ENCODE peak calls at places on chromosomes 13 and 19, in ten cellular contexts. W, K, N, H, X, R, C, U, B and V are unnamed samples.

GRCh38 chr13:105763851-105764250 is 771.6 kb downstream of the EFNB2 start:
- DNase-seq in W (no peak), K (no peak), N (peak; percentile 3), H (no peak), X (no peak), R (no peak), C (no peak), U (no peak), B (no peak), V (no peak)

GRCh38 chr19:1014161-1015060 is 6.5 kb downstream of the TMEM259 start:
- DNase-seq in W (no peak), K (no peak), N (no peak), H (no peak), X (no peak), R (no peak), C (no peak), U (no peak), B (no peak), V (no peak)

GRCh38 chr19:47239610-47240296 is 8.8 kb upstream of the BBC3 start:
- DNase-seq in W (peak; percentile 65), K (no peak), N (peak; percentile 61), H (no peak), X (no peak), R (peak; percentile 67), C (no peak), U (no peak), B (no peak), V (no peak)

GRCh38 chr19:44308011-44308410 is 3.2 kb upstream of the ZNF235 start:
- DNase-seq in W (no peak), K (no peak), N (peak; percentile 52), H (no peak), X (no peak), R (no peak), C (no peak), U (no peak), B (no peak), V (no peak)

GRCh38 chr19:38321646-38322323 is 2.1 kb downstream of the KCNK6 start:
- DNase-seq in W (no peak), K (no peak), N (no peak), H (no peak), X (no peak), R (no peak), C (no peak), U (no peak), B (no peak), V (no peak)

GRCh38 chr19:33628921-33629825 is 7.4 kb downstream of the CHST8 start:
- DNase-seq in W (no peak), K (peak; percentile 33), N (no peak), H (no peak), X (no peak), R (no peak), C (no peak), U (no peak), B (no peak), V (no peak)

GRCh38 chr13:66859078-66859477 is 371.1 kb downstream of the PCDH9 start:
- DNase-seq in W (no peak), K (no peak), N (no peak), H (no peak), X (no peak), R (no peak), C (no peak), U (no peak), B (no peak), V (no peak)

GRCh38 chr13:48320906-48321510 is 17.5 kb downstream of the RB1 start:
- DNase-seq in W (no peak), K (no peak), N (no peak), H (no peak), X (no peak), R (no peak), C (no peak), U (no peak), B (no peak), V (no peak)

GRCh38 chr13:111915104-111915551 is 151.8 kb upstream of the SOX1 start:
- DNase-seq in W (no peak), K (no peak), N (no peak), H (no peak), X (no peak), R (no peak), C (no peak), U (no peak), B (no peak), V (no peak)

GRCh38 chr13:42549555-42549941 is 24.4 kb upstream of the TNFSF11 start:
- DNase-seq in W (no peak), K (no peak), N (no peak), H (no peak), X (no peak), R (no peak), C (no peak), U (no peak), B (no peak), V (no peak)

GRCh38 chr19:3725640-3726310 is 17.6 kb downstream of the TJP3 start:
- DNase-seq in W (peak; percentile 91), K (no peak), N (peak; percentile 30), H (no peak), X (no peak), R (no peak), C (no peak), U (no peak), B (no peak), V (no peak)

GRCh38 chr19:15200575-15201364 is at the start of gene NOTCH3:
- DNase-seq in W (no peak), K (no peak), N (no peak), H (no peak), X (no peak), R (no peak), C (no peak), U (no peak), B (peak; percentile 30), V (no peak)

GRCh38 chr19:11047856-11048255 is 41.4 kb upstream of the LDLR start:
- DNase-seq in W (no peak), K (no peak), N (no peak), H (no peak), X (no peak), R (no peak), C (no peak), U (no peak), B (no peak), V (no peak)

GRCh38 chr19:21328402-21328801 is 808 bp downstream of the ZNF708 start:
- DNase-seq in W (no peak), K (no peak), N (peak; percentile 2), H (no peak), X (no peak), R (peak; percentile 13), C (no peak), U (no peak), B (no peak), V (no peak)

GRCh38 chr19:12365372-12366162 is at the start of gene ZNF442:
- DNase-seq in W (peak; percentile 93), K (peak; percentile 88), N (peak; percentile 98), H (peak; percentile 77), X (peak; percentile 90), R (peak; percentile 72), C (peak; percentile 80), U (peak; percentile 63), B (peak; percentile 95), V (peak; percentile 98)

GRCh38 chr13:28659611-28659970 is 661 bp downstream of the POMP start:
- DNase-seq in W (no peak), K (no peak), N (peak; percentile 73), H (no peak), X (no peak), R (peak; percentile 72), C (no peak), U (no peak), B (no peak), V (no peak)

GRCh38 chr19:28820289-28820688 is 392.7 kb downstream of the UQCRFS1 start:
- DNase-seq in W (no peak), K (no peak), N (no peak), H (no peak), X (no peak), R (no peak), C (no peak), U (no peak), B (no peak), V (no peak)

GRCh38 chr19:39677931-39678889 is 22.5 kb downstream of the LGALS16 start:
- DNase-seq in W (no peak), K (no peak), N (no peak), H (no peak), X (peak; percentile 77), R (peak; percentile 43), C (no peak), U (no peak), B (no peak), V (no peak)

GRCh38 chr19:4814625-4815425 is 16.7 kb downstream of the TICAM1 start:
- DNase-seq in W (no peak), K (no peak), N (peak; percentile 35), H (no peak), X (no peak), R (no peak), C (no peak), U (no peak), B (no peak), V (no peak)

GRCh38 chr13:99027260-99027659 is 49.4 kb upstream of the DOCK9 start:
- DNase-seq in W (no peak), K (no peak), N (peak; percentile 73), H (no peak), X (no peak), R (peak; percentile 76), C (no peak), U (no peak), B (no peak), V (no peak)

GRCh38 chr19:6248856-6249255 is 30.9 kb downstream of the MLLT1 start:
- DNase-seq in W (no peak), K (no peak), N (no peak), H (no peak), X (no peak), R (no peak), C (no peak), U (no peak), B (no peak), V (no peak)

GRCh38 chr19:12000152-12000981 is 35.1 kb downstream of the ZNF433 start:
- DNase-seq in W (no peak), K (no peak), N (peak; percentile 32), H (no peak), X (no peak), R (peak; percentile 61), C (no peak), U (no peak), B (no peak), V (no peak)

GRCh38 chr13:61276401-61276800 is 139.2 kb downstream of the PCDH20 start:
- DNase-seq in W (no peak), K (no peak), N (no peak), H (no peak), X (no peak), R (no peak), C (no peak), U (no peak), B (no peak), V (no peak)

GRCh38 chr19:1259873-1260748 is 9.0 kb upstream of the CIRBP start:
- DNase-seq in W (peak; percentile 89), K (peak; percentile 85), N (peak; percentile 62), H (no peak), X (no peak), R (peak; percentile 64), C (no peak), U (no peak), B (no peak), V (no peak)

GRCh38 chr19:27774827-27775226 is 1438.1 kb downstream of the UQCRFS1 start:
- DNase-seq in W (no peak), K (no peak), N (peak; percentile 39), H (no peak), X (peak; percentile 4), R (no peak), C (no peak), U (no peak), B (peak; percentile 17), V (no peak)

GRCh38 chr19:32330149-32330548 is 15.3 kb upstream of the ZNF507 start:
- DNase-seq in W (no peak), K (no peak), N (no peak), H (no peak), X (no peak), R (no peak), C (no peak), U (no peak), B (no peak), V (no peak)

GRCh38 chr13:97339989-97340361 is 94.0 kb upstream of the RAP2A start:
- DNase-seq in W (no peak), K (no peak), N (no peak), H (no peak), X (no peak), R (peak; percentile 10), C (no peak), U (no peak), B (no peak), V (no peak)

GRCh38 chr13:75305057-75305456 is 176.9 kb downstream of the TBC1D4 start:
- DNase-seq in W (no peak), K (no peak), N (no peak), H (no peak), X (no peak), R (no peak), C (no peak), U (no peak), B (no peak), V (no peak)